ENCODE peak calls at places on chromosomes 5 and 9, in ten cellular contexts. H, V, E, W, A, Z, Y, T, I and U are unnamed samples.
A peak's percentile ranks its signal among the peaks of the same experiment; 100 is the strongest.

GRCh38 chr5:119078071-119078846 is 7.4 kb downstream of the DMXL1 start:
- DNase-seq in H (no peak), V (no peak), E (no peak), W (no peak), A (no peak), Z (no peak), Y (no peak), T (no peak), I (no peak), U (no peak)

GRCh38 chr5:1402611-1403255 is 42.5 kb downstream of the SLC6A3 start:
- DNase-seq in H (no peak), V (no peak), E (no peak), W (no peak), A (no peak), Z (no peak), Y (no peak), T (no peak), I (peak; percentile 64), U (peak; percentile 36)

GRCh38 chr5:9380108-9380507 is 165.8 kb downstream of the SEMA5A start:
- DNase-seq in H (no peak), V (no peak), E (no peak), W (no peak), A (no peak), Z (no peak), Y (no peak), T (peak; percentile 16), I (no peak), U (no peak)

GRCh38 chr5:131328536-131329186 is 64.8 kb downstream of the CDC42SE2 start:
- DNase-seq in H (peak; percentile 40), V (no peak), E (no peak), W (peak; percentile 51), A (no peak), Z (no peak), Y (no peak), T (peak; percentile 77), I (no peak), U (peak; percentile 83)

GRCh38 chr5:59380350-59380951 is 513.1 kb downstream of the PDE4D start:
- DNase-seq in H (peak; percentile 71), V (no peak), E (no peak), W (peak; percentile 37), A (no peak), Z (peak; percentile 56), Y (no peak), T (peak; percentile 71), I (no peak), U (no peak)

GRCh38 chr9:101455656-101456235 is 20.2 kb upstream of the ALDOB start:
- DNase-seq in H (no peak), V (no peak), E (no peak), W (no peak), A (no peak), Z (no peak), Y (no peak), T (peak; percentile 61), I (no peak), U (no peak)

GRCh38 chr5:176497852-176498251 is 39.4 kb downstream of the RNF44 start:
- DNase-seq in H (no peak), V (no peak), E (no peak), W (no peak), A (no peak), Z (no peak), Y (no peak), T (peak; percentile 19), I (no peak), U (no peak)

GRCh38 chr5:9519537-9519936 is 26.3 kb downstream of the SEMA5A start:
- DNase-seq in H (no peak), V (peak; percentile 44), E (no peak), W (no peak), A (peak; percentile 31), Z (peak; percentile 69), Y (peak; percentile 16), T (peak; percentile 28), I (no peak), U (no peak)

GRCh38 chr9:108953983-108954574 is 19.9 kb downstream of the ABITRAM start:
- DNase-seq in H (peak; percentile 78), V (no peak), E (no peak), W (peak; percentile 37), A (peak; percentile 43), Z (no peak), Y (no peak), T (peak; percentile 71), I (no peak), U (no peak)

GRCh38 chr5:176542596-176543427 is 5.6 kb upstream of the RNF44 start:
- DNase-seq in H (no peak), V (no peak), E (peak; percentile 43), W (no peak), A (no peak), Z (no peak), Y (no peak), T (peak; percentile 23), I (peak; percentile 92), U (no peak)

GRCh38 chr5:78243091-78243490 is 51.4 kb downstream of the AP3B1 start:
- DNase-seq in H (no peak), V (no peak), E (no peak), W (no peak), A (no peak), Z (no peak), Y (no peak), T (no peak), I (no peak), U (no peak)
- TF ChIP-seq POLR2A in H (no peak), V (no peak), E (no peak), W (no peak), A (no peak), Z (no peak), Y (no peak), T (no peak), I (no peak), U (no peak)

GRCh38 chr5:91189480-91190332 is 193.4 kb downstream of the ARRDC3 start:
- DNase-seq in H (peak; percentile 87), V (peak; percentile 55), E (no peak), W (peak; percentile 28), A (peak; percentile 31), Z (peak; percentile 31), Y (no peak), T (peak; percentile 85), I (no peak), U (peak; percentile 56)
- H3K27ac ChIP-seq in H (no peak overlapping the region), V (peak overlapping the region; percentile 76), E (peak overlapping the region; percentile 26), W (no peak overlapping the region), A (peak overlapping the region; percentile 41), Z (peak overlapping the region; percentile 82), Y (peak overlapping the region; percentile 56), T (peak overlapping the region; percentile 35), I (peak overlapping the region; percentile 61), U (peak overlapping the region; percentile 48)

DNA sequence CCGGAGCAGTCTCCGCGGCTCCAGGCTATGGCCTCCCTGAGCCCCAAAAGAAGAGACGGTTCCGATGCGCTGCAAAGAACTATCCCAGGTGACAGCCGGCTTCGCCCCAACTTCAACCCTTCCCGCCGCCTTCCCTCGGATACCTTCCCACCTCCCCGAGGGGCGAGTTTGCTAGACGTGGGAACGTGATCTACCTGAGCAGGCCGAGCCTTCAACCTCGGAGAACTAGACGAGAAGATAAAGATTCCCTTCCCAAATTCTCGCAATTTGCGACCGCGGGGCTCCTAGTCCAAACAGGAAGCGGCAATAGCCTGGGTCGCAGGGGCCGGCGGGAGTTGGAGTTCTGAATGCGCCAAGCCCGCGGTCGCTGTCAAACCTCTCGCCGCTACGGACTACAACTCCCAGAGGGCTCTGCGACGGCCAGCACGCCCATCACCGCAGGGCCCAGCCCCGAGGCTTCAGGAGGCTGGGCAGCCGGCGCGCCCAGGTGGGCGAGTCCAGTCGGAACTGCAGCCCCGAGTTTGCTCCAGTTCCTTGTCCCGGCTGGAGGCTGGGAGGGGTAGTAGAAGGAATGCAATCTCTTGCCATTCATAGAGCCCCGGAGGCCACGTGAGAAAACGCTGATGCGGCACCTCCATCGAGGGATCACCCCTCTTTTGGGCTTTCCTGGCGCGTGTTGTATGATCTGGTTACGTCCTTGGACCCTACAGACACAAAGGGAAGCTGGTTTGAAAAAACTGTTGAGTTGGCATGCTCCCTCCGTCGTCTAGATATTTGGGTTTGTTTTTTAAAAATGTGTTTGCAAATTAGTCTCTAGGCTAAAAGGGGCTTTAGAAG is at the start of gene SLC38A9:
- DNase-seq in H (peak; percentile 93), V (peak; percentile 95), E (peak; percentile 97), W (peak; percentile 83), A (peak; percentile 90), Z (peak; percentile 97), Y (peak; percentile 92), T (peak; percentile 91), I (peak; percentile 98), U (peak; percentile 98)
- TF ChIP-seq POLR2A in H (peak; percentile 93), V (no peak), E (peak; percentile 67), W (peak; percentile 89), A (no peak), Z (no peak), Y (no peak), T (no peak), I (no peak), U (peak; percentile 45)

GRCh38 chr5:55691265-55692105 is 20.6 kb downstream of the SLC38A9 start:
- DNase-seq in H (peak; percentile 57), V (no peak), E (no peak), W (peak; percentile 33), A (no peak), Z (no peak), Y (peak; percentile 7), T (peak; percentile 59), I (no peak), U (no peak)
- H3K27ac ChIP-seq in H (no peak overlapping the region), V (peak overlapping the region; percentile 71), E (peak overlapping the region; percentile 84), W (no peak overlapping the region), A (no peak overlapping the region), Z (peak overlapping the region; percentile 12), Y (peak overlapping the region; percentile 5), T (no peak overlapping the region), I (no peak overlapping the region), U (no peak overlapping the region)

DNA sequence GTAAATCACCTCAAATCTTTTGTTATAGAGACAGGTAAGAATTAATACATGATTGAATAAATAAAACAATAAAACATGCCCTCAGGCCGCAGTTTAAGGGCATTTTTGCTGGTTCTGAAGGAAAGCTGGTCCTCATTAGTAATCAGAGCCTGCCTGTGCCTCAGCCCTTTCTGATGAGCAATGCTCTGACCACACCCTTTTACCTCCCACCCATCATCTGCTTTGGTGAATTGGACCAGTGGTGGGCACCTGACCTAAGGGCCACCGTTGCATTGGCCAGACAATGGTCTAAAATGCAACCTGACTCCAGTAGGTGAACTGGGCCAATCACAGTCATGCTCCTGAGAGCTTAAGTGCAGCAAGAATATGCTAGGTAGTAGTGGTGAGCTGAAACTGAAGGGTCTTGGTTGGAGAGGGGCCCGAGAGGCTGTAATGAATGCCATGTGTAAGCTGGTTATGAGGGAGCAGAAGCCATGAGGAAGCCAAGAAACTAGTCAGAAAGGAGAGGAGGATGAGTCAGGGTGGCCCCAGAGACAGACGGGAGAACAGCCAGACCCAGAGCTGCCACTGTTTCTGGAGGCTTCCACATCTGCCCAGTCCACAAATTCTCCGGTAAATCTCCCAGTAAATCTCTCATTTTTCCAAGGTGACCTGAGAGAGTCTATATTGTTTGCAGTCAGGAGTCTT is 45.5 kb upstream of the ZSWIM6 start:
- DNase-seq in H (no peak), V (no peak), E (no peak), W (no peak), A (no peak), Z (no peak), Y (no peak), T (peak; percentile 68), I (no peak), U (no peak)
- TF ChIP-seq POLR2A in H (no peak), V (no peak), E (no peak), W (no peak), A (no peak), Z (no peak), Y (no peak), T (no peak), I (no peak), U (no peak)